ENCODE peak calls at places on chromosomes 5 and 9, in five cellular contexts. O is thoracic aorta, Z is AG10803, U is A549, R is fibroblast of lung. H is an unnamed sample.

GRCh38 chr5:94159144-94159543 is 417.7 kb upstream of the POU5F2 start:
- DNase-seq in O (no peak), U (no peak), Z (no peak), R (no peak), H (no peak)

GRCh38 chr5:149114403-149115312 is 26.6 kb upstream of the ABLIM3 start:
- DNase-seq in O (no peak), U (peak), Z (peak), R (peak), H (peak)

GRCh38 chr9:78566521-78566920 is 269.6 kb downstream of the PSAT1 start:
- DNase-seq in Z (no peak), R (no peak), U (no peak), O (no peak), H (no peak)

GRCh38 chr5:121630402-121630801 is 221.3 kb upstream of the FTMT start:
- DNase-seq in R (no peak), U (no peak), O (no peak), Z (peak), H (peak)

GRCh38 chr9:33172256-33172678 is 5.1 kb upstream of the B4GALT1 start:
- DNase-seq in Z (no peak), U (no peak), R (peak), O (no peak), H (no peak)

GRCh38 chr5:67344870-67345269 is 148.3 kb upstream of the CD180 start:
- DNase-seq in Z (no peak), U (no peak), R (no peak), O (no peak), H (no peak)

GRCh38 chr5:54547711-54548250 is 30.2 kb downstream of the SNX18 start:
- DNase-seq in O (no peak), Z (peak), R (peak), U (no peak), H (no peak)

GRCh38 chr9:129306318-129306973 is 128.4 kb upstream of the IER5L start:
- DNase-seq in U (no peak), R (no peak), O (no peak), Z (no peak), H (no peak)

GRCh38 chr5:53126514-53126913 is 17.0 kb upstream of the MOCS2 start:
- DNase-seq in Z (peak), U (no peak), R (peak), O (no peak), H (no peak)

GRCh38 chr5:174732040-174733020 is 7.9 kb downstream of the MSX2 start:
- DNase-seq in U (no peak), R (no peak), O (no peak), Z (no peak), H (no peak)

GRCh38 chr5:10528056-10528816 is 35.6 kb upstream of the ANKRD33B start:
- DNase-seq in U (no peak), Z (peak), O (no peak), R (peak), H (no peak)

GRCh38 chr5:133897431-133897830 is 71.0 kb downstream of the C5orf15 start:
- DNase-seq in U (no peak), O (no peak), R (no peak), Z (no peak), H (no peak)

GRCh38 chr9:5425006-5425628 is 12.6 kb downstream of the PLGRKT start:
- DNase-seq in Z (peak), R (no peak), U (peak), O (no peak), H (no peak)

GRCh38 chr9:128540630-128541355 is 11.6 kb upstream of the SPTAN1 start:
- DNase-seq in U (no peak), O (no peak), Z (peak), R (no peak), H (no peak)

GRCh38 chr5:108681079-108681921 is 66.4 kb upstream of the FER start:
- DNase-seq in Z (peak), O (no peak), R (peak), U (peak), H (peak)

GRCh38 chr5:6705959-6706358 is 7.3 kb upstream of the TENT4A start:
- DNase-seq in Z (no peak), O (no peak), R (no peak), U (no peak), H (no peak)

GRCh38 chr9:120434532-120434931 is 145.4 kb downstream of the CDK5RAP2 start:
- DNase-seq in U (no peak), O (no peak), R (peak), Z (peak), H (no peak)

GRCh38 chr5:112957970-112958773 is 18.4 kb upstream of the DCP2 start:
- DNase-seq in U (peak), R (peak), Z (peak), O (no peak), H (peak)

GRCh38 chr5:9712506-9713285 is 82.5 kb upstream of the TAS2R1 start:
- DNase-seq in R (peak), U (no peak), O (no peak), Z (peak), H (peak)

GRCh38 chr5:55868846-55869245 is 17.7 kb downstream of the IL31RA start:
- DNase-seq in R (peak), U (peak), Z (peak), O (peak), H (no peak)

GRCh38 chr9:102922526-102922925 is 72.6 kb upstream of the CYLC2 start:
- DNase-seq in U (no peak), O (no peak), R (no peak), Z (no peak), H (no peak)

GRCh38 chr5:55102345-55102744 is at the start of gene GZMA:
- DNase-seq in R (no peak), Z (no peak), U (no peak), O (no peak), H (no peak)

GRCh38 chr5:9240431-9240830 is 305.4 kb downstream of the SEMA5A start:
- DNase-seq in U (no peak), O (no peak), Z (no peak), R (no peak), H (no peak)

GRCh38 chr9:37471942-37472679 is 6.9 kb upstream of the ZBTB5 start:
- DNase-seq in Z (peak), O (no peak), R (peak), U (peak), H (no peak)

GRCh38 chr5:74617203-74617602 is 23.3 kb downstream of the ENC1 start:
- DNase-seq in Z (no peak), R (no peak), O (no peak), U (no peak), H (no peak)

GRCh38 chr9:113261917-113262671 is 13.3 kb downstream of the CDC26 start:
- DNase-seq in U (no peak), O (no peak), R (no peak), Z (no peak), H (no peak)

GRCh38 chr9:95494416-95495371 is 22.1 kb downstream of the PTCH1 start:
- DNase-seq in U (no peak), O (no peak), Z (no peak), R (peak), H (peak)

GRCh38 chr5:120093178-120093577 is 370.9 kb upstream of the PRR16 start:
- DNase-seq in O (no peak), U (no peak), R (no peak), Z (no peak), H (no peak)

DNA sequence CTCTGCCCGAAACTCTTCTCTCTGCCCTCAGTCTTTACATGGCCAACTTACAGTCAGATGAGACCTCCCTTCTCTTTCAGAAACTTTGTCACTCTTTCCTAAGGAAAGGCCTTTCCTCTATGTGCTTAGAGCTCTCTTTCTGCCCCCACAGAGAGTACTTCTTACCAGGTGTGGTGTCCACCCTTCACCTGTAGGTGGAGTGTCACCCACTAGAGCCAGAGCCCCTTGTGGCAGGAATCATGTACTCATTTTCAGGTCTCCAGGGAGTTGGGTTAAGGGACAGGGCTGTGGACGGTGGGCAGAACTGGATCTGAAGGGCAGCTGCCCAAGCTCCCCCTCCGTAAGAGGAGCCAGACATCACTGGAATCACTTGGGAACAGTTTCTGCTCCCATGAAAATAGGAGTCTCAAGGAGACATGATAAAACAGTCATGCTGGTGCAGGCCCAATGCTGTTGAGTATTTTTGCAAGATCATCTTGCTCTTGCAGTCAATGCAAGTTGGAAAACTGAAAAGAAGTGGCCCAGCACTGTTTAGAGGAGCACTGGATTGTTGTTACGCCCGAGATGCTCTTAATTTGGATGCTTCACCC is 436.7 kb downstream of the ZSWIM6 start:
- DNase-seq in U (peak), Z (no peak), O (no peak), R (peak), H (no peak)
- TF ChIP-seq CTCF in U (peak), Z (peak), O (no peak), R (peak), H (peak)

GRCh38 chr9:136723989-136724388 is 11.6 kb downstream of the DIPK1B start:
- DNase-seq in U (no peak), O (no peak), R (no peak), Z (no peak), H (no peak)

GRCh38 chr9:136724772-136725171 is 12.4 kb downstream of the DIPK1B start:
- DNase-seq in R (no peak), Z (no peak), O (no peak), U (no peak), H (no peak)

GRCh38 chr9:136726118-136726517 is 13.7 kb downstream of the DIPK1B start:
- DNase-seq in O (no peak), Z (no peak), U (no peak), R (no peak), H (no peak)

GRCh38 chr9:136726631-136727191 is 14.3 kb downstream of the DIPK1B start:
- DNase-seq in R (peak), Z (peak), U (no peak), O (no peak), H (peak)

DNA sequence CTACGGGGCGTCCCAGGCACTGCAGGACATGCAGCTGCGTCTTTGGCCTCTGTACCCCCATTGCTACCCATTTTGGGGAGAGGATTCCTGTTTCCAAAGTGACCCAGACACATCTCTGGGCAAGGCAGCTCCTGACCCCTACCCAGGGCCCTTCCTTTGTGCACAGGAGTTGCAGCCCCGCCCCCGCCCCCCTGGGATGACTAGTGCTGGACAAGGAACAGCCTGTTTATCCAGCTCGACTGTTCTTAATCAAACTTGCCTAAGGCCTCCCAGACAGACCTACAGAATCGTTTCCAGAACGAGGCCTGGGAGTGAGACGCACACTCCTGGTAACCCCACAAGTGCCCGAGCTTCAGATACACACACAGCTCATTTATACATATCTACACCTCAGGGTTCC is 13.2 kb downstream of the DIPK1B start:
- DNase-seq in R (peak), U (no peak), O (no peak), Z (peak), H (peak)
- H3K4me3 ChIP-seq in R (peak), U (peak), O (no peak), Z (peak), H (peak)

DNA sequence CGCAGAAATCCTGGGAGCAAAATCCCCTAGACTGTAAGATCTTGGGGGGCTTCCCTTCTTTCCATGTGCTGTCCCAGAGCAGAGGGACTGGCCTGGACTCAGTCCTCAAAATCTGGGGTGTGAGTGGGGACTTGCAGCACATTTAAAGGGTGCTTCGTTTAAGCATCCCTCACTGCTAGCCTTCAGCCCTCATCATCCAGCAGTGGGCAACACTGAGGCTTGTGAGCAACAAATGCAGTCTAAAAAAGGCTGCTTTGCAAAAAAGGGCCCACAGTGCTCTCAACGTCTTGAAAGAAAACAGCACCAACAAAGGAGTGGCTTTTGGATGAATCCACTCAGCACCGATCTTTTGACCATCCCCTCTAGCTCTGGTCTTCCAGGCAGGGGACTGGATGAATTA is 128.3 kb upstream of the TBC1D2 start:
- DNase-seq in R (no peak), Z (peak), O (no peak), U (no peak), H (no peak)
- TF ChIP-seq CTCF in R (peak), Z (peak), O (no peak), U (no peak), H (no peak)

GRCh38 chr5:150489358-150490295 is 18.3 kb upstream of the NDST1 start:
- DNase-seq in U (no peak), R (peak), O (no peak), Z (peak), H (no peak)
- H3K4me3 ChIP-seq in U (no peak), R (no peak), O (peak), Z (peak), H (no peak)

DNA sequence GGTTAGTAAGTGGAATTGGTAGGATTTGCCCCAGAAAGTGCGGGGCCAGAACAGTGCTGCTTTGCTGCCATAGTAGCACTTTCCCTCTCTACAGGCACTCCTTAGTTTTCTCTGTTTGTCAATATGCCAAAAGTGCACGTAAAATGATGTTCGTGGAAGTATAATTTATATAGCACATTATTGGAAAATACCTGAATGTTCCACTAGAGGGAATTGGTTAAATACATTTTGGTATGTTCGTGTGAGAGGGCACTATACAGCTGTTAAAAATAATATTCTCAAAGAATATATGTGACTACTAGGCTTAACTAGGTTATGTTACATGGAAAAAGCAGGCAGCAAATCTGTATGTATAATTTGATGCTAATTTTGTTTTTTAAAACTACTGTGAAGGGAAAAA is 184.0 kb upstream of the GDNF start:
- DNase-seq in R (no peak), Z (no peak), U (no peak), O (no peak), H (peak)
- TF ChIP-seq CTCF in R (peak), Z (peak), U (no peak), O (peak), H (peak)